ENCODE peak calls at places on chromosomes 4 and X, in eight cellular contexts. X is HepG2, S is breast epithelium, J is right lobe of liver, O is esophagus squamous epithelium, U is K562, K is IMR-90, N is A549. R is an unnamed sample.

GRCh38 chr4:43680416-43680815 is 768.2 kb downstream of the KCTD8 start:
- DNase-seq in X (no peak), S (no peak), J (no peak), O (no peak), U (no peak), K (no peak), N (no peak), R (no peak)

GRCh38 chr4:110183643-110184042 is 14.8 kb downstream of the ELOVL6 start:
- DNase-seq in X (no peak), S (no peak), J (no peak), O (no peak), U (no peak), K (no peak), N (no peak), R (no peak)

GRCh38 chr4:8387615-8388266 is 52.8 kb downstream of the ACOX3 start:
- DNase-seq in X (no peak), S (no peak), J (no peak), O (no peak), U (no peak), K (no peak), N (peak; percentile 18), R (no peak)

GRCh38 chr4:109301691-109302365 is 630 bp downstream of the COL25A1 start:
- DNase-seq in X (no peak), S (no peak), J (no peak), O (no peak), U (no peak), K (no peak), N (no peak), R (no peak)

GRCh38 chr4:41146716-41147506 is 67.4 kb downstream of the APBB2 start:
- DNase-seq in X (no peak), S (no peak), J (peak; percentile 72), O (no peak), U (no peak), K (peak; percentile 54), N (no peak), R (no peak)

GRCh38 chrX:150990910-150991309 is 7.8 kb downstream of the HMGB3 start:
- DNase-seq in X (no peak), S (no peak), J (no peak), O (no peak), U (no peak), K (no peak), N (no peak), R (no peak)

GRCh38 chrX:125398959-125399440 is 79.3 kb downstream of the TEX13C start:
- DNase-seq in X (no peak), S (no peak), J (no peak), O (no peak), U (peak; percentile 89), K (no peak), N (no peak), R (peak; percentile 92)

GRCh38 chr4:161936625-161937133 is 227.1 kb downstream of the FSTL5 start:
- DNase-seq in X (no peak), S (no peak), J (no peak), O (no peak), U (no peak), K (peak; percentile 80), N (peak; percentile 1), R (no peak)

GRCh38 chrX:8044861-8045434 is 117.7 kb upstream of the PNPLA4 start:
- DNase-seq in X (no peak), S (no peak), J (no peak), O (no peak), U (no peak), K (no peak), N (no peak), R (no peak)

GRCh38 chrX:71616672-71617529 is 1.4 kb downstream of the CXCR3 start:
- DNase-seq in X (peak; percentile 31), S (no peak), J (peak; percentile 73), O (no peak), U (no peak), K (no peak), N (no peak), R (no peak)

GRCh38 chr4:4302416-4302815 is 12.4 kb downstream of the ZBTB49 start:
- DNase-seq in X (no peak), S (no peak), J (no peak), O (no peak), U (no peak), K (no peak), N (no peak), R (no peak)

GRCh38 chrX:151694661-151695582 is at the start of gene PRRG3:
- DNase-seq in X (no peak), S (no peak), J (no peak), O (no peak), U (no peak), K (no peak), N (no peak), R (no peak)

GRCh38 chrX:47664737-47665136 is 5.8 kb upstream of the UXT start:
- DNase-seq in X (peak; percentile 4), S (no peak), J (no peak), O (no peak), U (peak; percentile 67), K (peak; percentile 33), N (no peak), R (no peak)

GRCh38 chr4:52864816-52865215 is 2.7 kb downstream of the RASL11B start:
- DNase-seq in X (no peak), S (no peak), J (no peak), O (no peak), U (no peak), K (peak; percentile 35), N (no peak), R (no peak)

GRCh38 chr4:40619600-40619999 is 10.1 kb downstream of the RBM47 start:
- DNase-seq in X (no peak), S (no peak), J (no peak), O (no peak), U (no peak), K (no peak), N (no peak), R (no peak)

GRCh38 chr4:150232029-150232428 is 153.8 kb downstream of the DCLK2 start:
- DNase-seq in X (no peak), S (no peak), J (peak; percentile 65), O (no peak), U (no peak), K (no peak), N (no peak), R (no peak)

GRCh38 chr4:105280338-105280809 is 133.7 kb downstream of the TET2 start:
- DNase-seq in X (no peak), S (no peak), J (no peak), O (no peak), U (no peak), K (peak; percentile 97), N (no peak), R (no peak)

GRCh38 chr4:152810715-152811287 is 31.0 kb downstream of the ARFIP1 start:
- DNase-seq in X (peak; percentile 57), S (no peak), J (no peak), O (no peak), U (no peak), K (no peak), N (no peak), R (no peak)

GRCh38 chrX:64842492-64842891 is 133.8 kb downstream of the ZC4H2 start:
- DNase-seq in X (no peak), S (no peak), J (no peak), O (no peak), U (no peak), K (no peak), N (no peak), R (no peak)

GRCh38 chr4:74105656-74106275 is 6.8 kb upstream of the CXCL2 start:
- DNase-seq in X (no peak), S (no peak), J (no peak), O (no peak), U (no peak), K (no peak), N (no peak), R (no peak)

GRCh38 chr4:10072420-10073017 is 44.1 kb downstream of the WDR1 start:
- DNase-seq in X (no peak), S (peak; percentile 36), J (peak; percentile 19), O (no peak), U (no peak), K (no peak), N (no peak), R (no peak)
- TF ChIP-seq POLR2A in X (no peak), S (no peak), J (no peak), O (no peak), U (peak; percentile 45), K (no peak), N (no peak), R (no peak)

DNA sequence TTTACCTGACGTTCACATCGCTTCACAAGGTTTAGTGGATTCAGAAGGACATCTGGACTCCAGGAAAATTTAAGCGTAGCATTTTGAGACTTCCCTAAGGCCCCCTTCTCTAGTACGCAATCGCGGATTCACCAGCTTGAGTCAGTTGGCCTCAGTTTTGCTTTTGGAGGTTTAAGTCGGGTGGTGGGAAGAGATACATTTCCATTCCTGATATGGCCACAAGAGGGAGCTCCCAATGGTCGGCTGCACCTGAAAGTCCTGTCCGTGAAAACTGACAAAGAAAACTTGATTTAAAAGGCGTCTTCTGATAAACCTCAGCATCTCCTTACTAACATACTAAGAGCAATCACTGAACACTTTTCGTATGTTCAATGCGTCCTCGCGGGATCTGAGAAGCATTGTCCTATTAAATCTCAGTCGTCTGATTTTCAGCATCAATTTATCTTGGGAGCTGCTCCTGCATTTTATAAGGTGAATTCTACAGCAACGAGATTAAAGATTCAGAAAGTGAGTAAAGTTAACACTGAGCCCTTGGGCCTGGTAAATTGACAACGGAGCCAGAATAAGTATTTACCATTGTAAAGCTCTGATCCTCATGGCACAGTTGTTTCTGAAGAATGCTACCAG is 50.6 kb downstream of the LGI2 start:
- DNase-seq in X (peak; percentile 33), S (no peak), J (peak; percentile 60), O (no peak), U (peak; percentile 65), K (peak; percentile 62), N (peak; percentile 30), R (peak; percentile 67)
- TF ChIP-seq POLR2A in X (no peak), S (no peak), J (no peak), O (no peak), U (no peak), K (no peak), N (no peak), R (no peak)

GRCh38 chrX:74536142-74537010 is 78.0 kb downstream of the RLIM start:
- DNase-seq in X (no peak), S (peak; percentile 62), J (peak; percentile 82), O (peak; percentile 18), U (peak; percentile 8), K (peak; percentile 83), N (peak; percentile 30), R (peak; percentile 49)
- TF ChIP-seq POLR2A in X (no peak), S (peak; percentile 20), J (peak; percentile 35), O (no peak), U (no peak), K (peak; percentile 16), N (no peak), R (no peak)

DNA sequence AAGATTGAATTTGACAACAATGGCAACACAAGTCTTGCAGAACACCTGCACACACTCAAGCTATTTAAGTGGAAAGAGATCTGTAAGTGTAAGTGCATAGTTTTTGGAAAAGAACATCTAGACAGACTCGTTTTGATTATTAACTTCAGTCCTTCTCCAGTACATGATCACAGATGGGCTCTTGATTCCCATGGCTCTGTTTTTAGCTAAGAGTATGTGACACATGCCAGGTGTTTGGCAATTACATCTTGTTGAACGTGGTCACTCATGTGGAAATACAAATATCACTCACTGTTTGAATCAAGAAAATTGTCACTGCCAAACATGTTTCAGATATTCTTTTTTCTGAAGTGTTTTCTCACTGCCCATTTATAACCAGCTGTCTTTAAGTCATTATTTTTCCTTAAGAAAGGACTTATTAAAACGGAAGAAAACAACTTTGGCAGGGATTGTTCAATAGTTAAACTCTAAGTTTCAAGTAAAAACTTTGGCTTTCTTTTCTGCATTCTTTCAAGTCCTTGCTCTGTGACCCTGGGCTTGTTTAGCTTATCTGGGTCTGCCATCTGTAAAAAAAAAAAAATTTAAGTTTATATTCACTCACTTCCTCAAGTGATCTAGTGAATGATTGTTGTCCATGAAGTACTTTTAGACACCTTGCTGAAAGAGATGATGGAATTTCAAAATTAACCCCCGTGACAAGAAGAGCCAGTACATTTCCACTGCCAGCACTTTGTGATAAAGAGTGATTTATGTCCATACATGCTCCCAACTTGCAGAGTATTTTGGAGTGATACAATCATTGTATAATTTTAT is 125.4 kb downstream of the ATXN3L start:
- DNase-seq in X (no peak), S (no peak), J (no peak), O (no peak), U (peak; percentile 4), K (no peak), N (no peak), R (no peak)
- TF ChIP-seq POLR2A in X (no peak), S (no peak), J (no peak), O (no peak), U (no peak), K (no peak), N (no peak), R (no peak)

R was measured in erythroblast.